ENCODE peak calls at places on chromosomes 12 and 14, in ten cellular contexts. T, Q, I, U, Y, H, W, E, L and J are unnamed samples.
A peak's percentile ranks its signal among the peaks of the same experiment; 100 is the strongest.

GRCh38 chr14:87332001-87332400 is 661.0 kb downstream of the GALC start:
- DNase-seq in U (no peak), Q (no peak), T (peak; percentile 59), E (no peak), H (no peak), W (peak; percentile 49), I (no peak), Y (no peak), L (no peak), J (no peak)

GRCh38 chr12:26187014-26187413 is 8.4 kb upstream of the SSPN start:
- DNase-seq in E (no peak), T (peak; percentile 34), H (no peak), U (no peak), I (no peak), L (no peak), W (no peak), Q (no peak), Y (no peak), J (no peak)

GRCh38 chr12:100936661-100937060 is 142.1 kb downstream of the ANO4 start:
- DNase-seq in Y (no peak), U (no peak), W (no peak), L (no peak), T (no peak), I (no peak), E (no peak), Q (no peak), H (no peak), J (no peak)

GRCh38 chr12:83365317-83365716 is 678.6 kb downstream of the TMTC2 start:
- DNase-seq in Q (no peak), W (no peak), Y (no peak), H (no peak), E (no peak), I (no peak), U (no peak), L (no peak), T (no peak), J (no peak)

GRCh38 chr14:92515510-92516343 is 2.1 kb downstream of the RIN3 start:
- DNase-seq in E (no peak), T (no peak), U (no peak), W (no peak), Y (no peak), L (no peak), I (no peak), H (no peak), Q (no peak), J (no peak)

GRCh38 chr12:7907009-7907408 is 29.0 kb downstream of the SLC2A3 start:
- DNase-seq in L (peak; percentile 46), Q (peak; percentile 14), H (peak; percentile 5), U (no peak), I (peak; percentile 14), E (peak; percentile 93), Y (peak; percentile 59), W (no peak), T (peak; percentile 61), J (peak; percentile 29)

GRCh38 chr14:90828642-90829487 is 12.6 kb upstream of the TTC7B start:
- DNase-seq in W (no peak), L (no peak), H (no peak), E (no peak), T (no peak), Q (peak; percentile 69), I (no peak), U (peak; percentile 31), Y (no peak), J (peak; percentile 70)

GRCh38 chr14:88488081-88488480 is 66.7 kb downstream of the PTPN21 start:
- DNase-seq in I (no peak), T (no peak), W (no peak), U (no peak), E (no peak), H (no peak), L (no peak), Q (no peak), Y (no peak), J (no peak)

GRCh38 chr12:389138-390096 is at the start of gene KDM5A:
- DNase-seq in E (peak; percentile 97), Y (peak; percentile 89), H (peak; percentile 88), T (peak; percentile 94), L (peak; percentile 91), I (peak; percentile 96), W (peak; percentile 90), U (peak; percentile 94), Q (peak; percentile 95), J (peak; percentile 92)
- TF ChIP-seq CTCF in E (no peak), Y (no peak), H (no peak), T (no peak), L (no peak), I (no peak), W (no peak), U (no peak), Q (no peak), J (no peak)

GRCh38 chr14:59197695-59198262 is 9.3 kb downstream of the DAAM1 start:
- DNase-seq in I (no peak), U (no peak), Y (no peak), E (no peak), T (no peak), L (no peak), Q (no peak), H (no peak), W (no peak), J (no peak)

GRCh38 chr14:59200214-59200613 is 11.7 kb downstream of the DAAM1 start:
- DNase-seq in I (no peak), Y (no peak), T (no peak), H (no peak), Q (no peak), U (no peak), E (no peak), L (no peak), W (no peak), J (no peak)

GRCh38 chr14:59199205-59199604 is 10.7 kb downstream of the DAAM1 start:
- DNase-seq in W (no peak), L (no peak), I (no peak), T (no peak), E (no peak), H (no peak), Q (no peak), Y (no peak), U (no peak), J (no peak)

GRCh38 chr14:59202031-59202430 is 13.6 kb downstream of the DAAM1 start:
- DNase-seq in T (no peak), W (no peak), I (no peak), H (no peak), Y (no peak), L (no peak), U (no peak), Q (peak; percentile 42), E (no peak), J (no peak)

DNA sequence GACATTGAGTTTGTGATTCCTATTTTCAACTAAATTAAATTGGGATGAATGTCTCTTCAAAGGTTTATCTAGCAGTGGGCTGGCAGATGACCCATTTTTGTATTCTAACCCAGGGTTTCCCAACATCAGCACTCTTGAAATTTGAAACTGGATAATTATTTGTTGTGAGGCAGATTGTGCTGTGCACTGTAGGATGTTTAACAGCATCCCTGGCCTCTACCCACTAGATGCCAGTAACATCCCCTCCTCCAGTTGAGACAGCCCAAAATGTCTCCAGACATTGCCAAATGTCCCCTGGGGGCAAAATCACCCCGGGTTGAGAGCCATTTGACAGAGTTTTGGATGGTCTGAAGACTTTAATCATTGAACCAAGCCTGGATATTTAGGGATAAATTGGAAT is 11.1 kb downstream of the DAAM1 start:
- DNase-seq in L (no peak), H (no peak), U (no peak), E (no peak), I (no peak), Y (no peak), T (no peak), Q (no peak), W (no peak), J (no peak)
- TF ChIP-seq CTCF in L (no peak), H (no peak), U (no peak), E (no peak), I (peak; percentile 3), Y (peak; percentile 2), T (no peak), Q (no peak), W (no peak), J (no peak)

GRCh38 chr12:82028772-82029171 is 269.6 kb upstream of the PPFIA2 start:
- DNase-seq in H (no peak), U (no peak), Q (no peak), W (no peak), T (no peak), E (no peak), L (no peak), Y (no peak), I (no peak), J (no peak)

DNA sequence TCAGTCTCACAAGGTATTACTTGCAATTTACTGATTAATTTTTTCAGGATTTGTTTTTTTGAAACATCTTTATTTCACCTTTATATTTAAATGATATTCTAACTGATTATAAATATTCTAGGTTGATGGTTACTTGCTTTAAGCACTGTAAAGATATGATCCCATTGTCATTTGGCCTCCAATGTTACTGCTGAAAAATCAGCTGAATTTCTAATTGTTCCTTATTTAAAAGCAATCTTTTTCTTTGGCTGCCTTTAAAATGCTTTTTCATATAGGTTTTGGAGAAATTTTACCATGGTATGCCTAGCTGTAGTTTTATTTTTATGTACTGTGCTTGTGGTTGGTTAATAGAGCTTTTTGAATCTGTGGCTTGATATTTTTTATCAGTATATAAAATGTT is 275.6 kb upstream of the PPFIA2 start:
- DNase-seq in L (no peak), E (no peak), Y (no peak), H (no peak), I (no peak), T (no peak), Q (no peak), W (no peak), U (no peak), J (no peak)
- TF ChIP-seq CTCF in L (no peak), E (no peak), Y (no peak), H (no peak), I (no peak), T (no peak), Q (no peak), W (no peak), U (no peak), J (no peak)

GRCh38 chr12:102741196-102741595 is 175.8 kb downstream of the PAH start:
- DNase-seq in L (no peak), Y (no peak), Q (no peak), E (no peak), W (no peak), I (no peak), T (no peak), H (no peak), U (no peak), J (no peak)

GRCh38 chr12:102736328-102736727 is 180.7 kb downstream of the PAH start:
- DNase-seq in E (no peak), Y (no peak), Q (no peak), T (no peak), W (no peak), L (no peak), H (no peak), I (no peak), U (no peak), J (no peak)

GRCh38 chr12:102735104-102735503 is 181.9 kb downstream of the PAH start:
- DNase-seq in E (no peak), W (no peak), Q (peak; percentile 72), U (no peak), T (no peak), Y (no peak), L (no peak), H (no peak), I (no peak), J (peak; percentile 53)

DNA sequence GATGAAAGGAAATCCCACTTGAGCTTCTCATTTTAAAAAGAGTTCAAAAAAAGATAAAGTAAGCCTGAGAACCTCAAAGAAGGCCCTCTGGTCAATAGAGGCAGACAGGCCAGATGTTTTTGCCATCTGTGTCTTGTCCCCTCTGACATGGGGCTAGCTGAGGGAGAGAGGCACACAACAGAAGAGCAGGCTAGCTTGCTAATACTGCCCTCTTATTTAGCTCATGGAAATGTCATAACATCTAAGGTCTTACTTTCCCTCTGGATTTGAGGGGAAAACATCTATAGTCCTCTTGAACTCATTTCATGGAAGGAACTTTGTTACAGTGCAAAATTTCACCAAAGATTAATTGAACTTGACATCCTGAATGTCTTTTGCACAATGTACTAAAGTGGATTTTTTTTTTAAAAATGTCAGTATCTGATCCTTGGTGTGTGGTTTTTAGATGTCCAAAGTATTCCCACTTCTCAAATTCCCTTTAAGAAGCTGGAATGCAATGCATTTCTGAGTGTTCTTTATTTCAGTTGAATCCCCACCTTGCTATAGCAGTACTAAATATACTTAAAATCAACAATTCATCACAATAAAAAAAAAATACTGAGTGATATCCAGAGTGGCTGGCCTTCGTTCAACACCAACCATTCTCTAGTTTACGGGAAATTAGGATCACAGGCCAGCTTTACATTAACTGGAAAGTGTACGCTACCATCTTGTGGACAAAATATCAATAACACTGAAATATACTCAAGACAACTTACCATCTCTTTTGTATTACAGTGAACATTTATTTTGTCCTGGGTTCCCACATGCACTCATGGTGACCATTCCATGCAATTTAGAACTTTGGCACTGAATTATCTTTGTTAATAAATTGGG is 176.6 kb downstream of the PAH start:
- DNase-seq in E (peak; percentile 58), Y (no peak), T (peak; percentile 47), Q (peak; percentile 31), U (no peak), L (no peak), H (no peak), W (no peak), I (peak; percentile 9), J (peak; percentile 28)
- TF ChIP-seq CTCF in E (peak; percentile 69), Y (peak; percentile 55), T (peak; percentile 30), Q (no peak), U (no peak), L (no peak), H (peak; percentile 74), W (peak; percentile 17), I (peak; percentile 64), J (peak; percentile 31)